ENCODE peak calls at places on chromosomes 2 and 18, in five cellular contexts. C is esophagus squamous epithelium, L is SK-N-SH, A is right lobe of liver, U is PC-9. J is an unnamed sample. For H3K9me3 and H3K4me1, the result is how much of the 10 kb centered on the place peaks cover.

GRCh38 chr2:207437857-207438166 is 92.0 kb upstream of the CREB1 start:
- DNase-seq in L (peak), U (no peak), C (no peak), A (peak), J (no peak)

GRCh38 chr18:2027026-2027425 is 544.3 kb downstream of the METTL4 start:
- DNase-seq in C (no peak), U (no peak), A (no peak), L (no peak), J (no peak)

GRCh38 chr2:127454595-127455565 is 36.7 kb downstream of the PROC start:
- DNase-seq in C (no peak), U (no peak), A (peak), L (no peak), J (no peak)

GRCh38 chr2:88874063-88874657 is 182.7 kb downstream of the RPIA start:
- DNase-seq in C (no peak), U (peak), L (peak), A (no peak), J (peak)

GRCh38 chr2:239644016-239644415 is 243.2 kb upstream of the HDAC4 start:
- DNase-seq in C (no peak), A (no peak), L (no peak), U (no peak), J (no peak)

GRCh38 chr2:9076755-9077154 is 73.3 kb upstream of the MBOAT2 start:
- DNase-seq in U (no peak), A (no peak), C (no peak), L (no peak), J (no peak)

GRCh38 chr2:28129955-28130695 is 239.6 kb downstream of the BABAM2 start:
- DNase-seq in A (no peak), C (no peak), U (no peak), L (no peak), J (no peak)

GRCh38 chr2:23497063-23497462 is 112.1 kb downstream of the KLHL29 start:
- DNase-seq in A (no peak), C (no peak), L (no peak), U (peak), J (no peak)

GRCh38 chr18:13036622-13037320 is 45.6 kb downstream of the CEP192 start:
- DNase-seq in L (no peak), A (no peak), C (no peak), U (no peak), J (no peak)

GRCh38 chr2:151156431-151156830 is 105.2 kb downstream of the RBM43 start:
- DNase-seq in U (no peak), L (no peak), C (no peak), A (no peak), J (no peak)

GRCh38 chr2:168119519-168120141 is 127.8 kb downstream of the STK39 start:
- DNase-seq in U (no peak), A (no peak), C (no peak), L (no peak), J (no peak)

GRCh38 chr2:234139755-234140154 is 89.3 kb downstream of the SPP2 start:
- DNase-seq in C (no peak), L (no peak), A (no peak), U (no peak), J (no peak)
- H3K9me3 ChIP-seq in C (under half), L (under half), A (under half), U (under half), J (under half)

DNA sequence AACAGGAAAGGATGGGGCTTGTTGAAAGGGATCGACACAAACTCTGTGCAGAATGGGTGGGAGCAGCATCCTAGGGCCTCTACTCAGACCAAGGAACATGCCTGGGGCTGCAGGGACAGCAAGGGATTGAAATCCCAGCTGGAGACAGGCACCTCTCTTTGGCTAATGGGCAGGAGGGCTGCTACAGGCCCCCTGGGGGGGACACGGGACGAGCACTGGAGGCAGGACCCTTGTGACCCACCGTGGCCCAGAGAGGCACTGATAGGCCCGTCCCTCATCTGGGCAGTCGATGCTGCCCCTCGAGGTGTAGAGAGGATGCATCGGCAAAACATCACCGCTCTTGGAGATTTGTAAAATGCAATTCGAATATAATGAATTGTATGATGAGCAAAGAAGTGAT is 5.1 kb downstream of the HS1BP3 start:
- DNase-seq in L (no peak), U (no peak), C (no peak), A (no peak), J (no peak)
- H3K4me1 ChIP-seq in L (under half), U (under half), C (under half), A (under half), J (half or more)

GRCh38 chr2:67182884-67183283 is 214.2 kb upstream of the ETAA1 start:
- DNase-seq in L (no peak), A (no peak), C (no peak), U (no peak), J (no peak)

GRCh38 chr2:67186871-67187270 is 210.3 kb upstream of the ETAA1 start:
- DNase-seq in U (no peak), L (no peak), C (no peak), A (no peak), J (no peak)
- H3K4me3 ChIP-seq in U (no peak), L (no peak), C (no peak), A (no peak), J (no peak)

DNA sequence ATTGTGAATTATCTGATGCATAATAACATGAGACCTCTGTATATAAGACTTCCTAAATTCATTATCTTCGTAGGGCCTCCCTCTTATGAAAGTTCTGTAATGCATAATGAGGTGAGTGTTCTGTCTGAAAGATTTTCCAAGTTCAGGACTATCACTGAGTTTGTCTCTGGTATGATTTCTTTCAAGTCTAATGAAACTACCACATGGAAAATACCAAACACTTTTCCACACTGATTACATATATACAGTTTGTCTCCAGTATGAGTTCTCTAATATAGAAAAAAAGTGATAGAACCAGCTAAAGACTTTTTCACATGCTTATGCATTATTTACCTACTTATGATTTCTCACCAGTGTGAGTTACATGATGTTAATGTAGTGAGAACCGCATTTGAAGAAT is 34.7 kb downstream of the CTNNA2 start:
- DNase-seq in U (no peak), L (no peak), C (no peak), A (no peak), J (no peak)
- H3K9me3 ChIP-seq in U (under half), L (under half), C (under half), A (under half), J (under half)

GRCh38 chr2:108571262-108571661 is 37.0 kb downstream of the LIMS1 start:
- DNase-seq in L (no peak), C (no peak), U (no peak), A (no peak), J (no peak)
- H3K4me1 ChIP-seq in L (under half), C (half or more), U (under half), A (under half), J (under half)

GRCh38 chr2:25245141-25245540 is 76.8 kb upstream of the POMC start:
- DNase-seq in A (no peak), C (no peak), L (no peak), U (no peak), J (no peak)
- H3K4me3 ChIP-seq in A (no peak), C (no peak), L (no peak), U (no peak), J (no peak)